ENCODE peak calls at places on chromosome X, in five cellular contexts. One of them, this sample, is unnamed.

GRCh38 chrX:131812847-131813825 is 210.0 kb upstream of the STK26 start:
- DNase-seq in T-helper 1 cell: peak
- DNase-seq in RPMI7951: no peak
- DNase-seq in fibroblast of the aortic adventitia: peak
- DNase-seq in AG04449: no peak
- DNase-seq in this sample: no peak

GRCh38 chrX:143648705-143649104 is 12.8 kb upstream of the SLITRK4 start:
- DNase-seq in T-helper 1 cell: no peak
- DNase-seq in RPMI7951: no peak
- DNase-seq in fibroblast of the aortic adventitia: no peak
- DNase-seq in AG04449: no peak
- DNase-seq in this sample: no peak

GRCh38 chrX:153662266-153662665 is 11.3 kb downstream of the PNCK start:
- DNase-seq in T-helper 1 cell: peak
- DNase-seq in RPMI7951: no peak
- DNase-seq in fibroblast of the aortic adventitia: peak
- DNase-seq in AG04449: no peak
- DNase-seq in this sample: no peak

GRCh38 chrX:13669246-13669689 is 16.3 kb downstream of the TCEANC start:
- DNase-seq in T-helper 1 cell: peak
- DNase-seq in RPMI7951: peak
- DNase-seq in fibroblast of the aortic adventitia: peak
- DNase-seq in AG04449: peak
- DNase-seq in this sample: no peak

GRCh38 chrX:7159132-7159861 is 11.3 kb upstream of the PUDP start:
- DNase-seq in T-helper 1 cell: no peak
- DNase-seq in RPMI7951: peak
- DNase-seq in fibroblast of the aortic adventitia: peak
- DNase-seq in AG04449: no peak
- DNase-seq in this sample: no peak

GRCh38 chrX:39577976-39578962 is 519.5 kb downstream of the BCOR start:
- DNase-seq in T-helper 1 cell: no peak
- DNase-seq in RPMI7951: peak
- DNase-seq in fibroblast of the aortic adventitia: peak
- DNase-seq in AG04449: no peak
- DNase-seq in this sample: no peak

GRCh38 chrX:95145848-95146540 is 1472.0 kb downstream of the FAM133A start:
- DNase-seq in T-helper 1 cell: no peak
- DNase-seq in RPMI7951: peak
- DNase-seq in fibroblast of the aortic adventitia: no peak
- DNase-seq in AG04449: no peak
- DNase-seq in this sample: no peak

GRCh38 chrX:39452404-39452803 is 645.4 kb downstream of the BCOR start:
- DNase-seq in T-helper 1 cell: no peak
- DNase-seq in RPMI7951: no peak
- DNase-seq in fibroblast of the aortic adventitia: no peak
- DNase-seq in AG04449: no peak
- DNase-seq in this sample: no peak

GRCh38 chrX:97366246-97366645 is 482.5 kb downstream of the RPA4 start:
- DNase-seq in T-helper 1 cell: no peak
- DNase-seq in RPMI7951: no peak
- DNase-seq in fibroblast of the aortic adventitia: no peak
- DNase-seq in AG04449: no peak
- DNase-seq in this sample: no peak

GRCh38 chrX:153074935-153075334 is 2.7 kb downstream of the PNMA6A start:
- DNase-seq in T-helper 1 cell: no peak
- DNase-seq in RPMI7951: no peak
- DNase-seq in fibroblast of the aortic adventitia: no peak
- DNase-seq in AG04449: no peak
- DNase-seq in this sample: no peak

GRCh38 chrX:130125090-130125489 is 14.8 kb upstream of the ELF4 start:
- DNase-seq in T-helper 1 cell: no peak
- DNase-seq in RPMI7951: no peak
- DNase-seq in fibroblast of the aortic adventitia: peak
- DNase-seq in AG04449: no peak
- DNase-seq in this sample: no peak

GRCh38 chrX:26597981-26598380 is 382.0 kb downstream of the MAGEB5 start:
- DNase-seq in T-helper 1 cell: no peak
- DNase-seq in RPMI7951: no peak
- DNase-seq in fibroblast of the aortic adventitia: no peak
- DNase-seq in AG04449: no peak
- DNase-seq in this sample: no peak

GRCh38 chrX:124736553-124737240 is 390.3 kb downstream of the SH2D1A start:
- DNase-seq in T-helper 1 cell: peak
- DNase-seq in RPMI7951: no peak
- DNase-seq in fibroblast of the aortic adventitia: no peak
- DNase-seq in AG04449: no peak
- DNase-seq in this sample: no peak

GRCh38 chrX:32894679-32895078 is 316.7 kb downstream of the DMD start:
- DNase-seq in T-helper 1 cell: no peak
- DNase-seq in RPMI7951: no peak
- DNase-seq in fibroblast of the aortic adventitia: no peak
- DNase-seq in AG04449: no peak
- DNase-seq in this sample: no peak

GRCh38 chrX:64338296-64338695 is 57.0 kb downstream of the MTMR8 start:
- DNase-seq in T-helper 1 cell: no peak
- DNase-seq in RPMI7951: no peak
- DNase-seq in fibroblast of the aortic adventitia: no peak
- DNase-seq in AG04449: no peak
- DNase-seq in this sample: no peak

GRCh38 chrX:136752796-136753195 is 27.9 kb downstream of the ARHGEF6 start:
- DNase-seq in T-helper 1 cell: no peak
- DNase-seq in RPMI7951: no peak
- DNase-seq in fibroblast of the aortic adventitia: peak
- DNase-seq in AG04449: no peak
- DNase-seq in this sample: no peak

GRCh38 chrX:25049347-25049746 is 33.6 kb upstream of the ARX start:
- DNase-seq in T-helper 1 cell: no peak
- DNase-seq in RPMI7951: peak
- DNase-seq in fibroblast of the aortic adventitia: peak
- DNase-seq in AG04449: no peak
- DNase-seq in this sample: no peak

GRCh38 chrX:119468930-119469635 is 839 bp downstream of the SLC25A5 start:
- DNase-seq in T-helper 1 cell: peak
- DNase-seq in RPMI7951: peak
- DNase-seq in fibroblast of the aortic adventitia: peak
- DNase-seq in AG04449: no peak
- DNase-seq in this sample: no peak

GRCh38 chrX:56751071-56751470 is 22.0 kb downstream of the NBDY start:
- DNase-seq in T-helper 1 cell: no peak
- DNase-seq in RPMI7951: no peak
- DNase-seq in fibroblast of the aortic adventitia: no peak
- DNase-seq in AG04449: no peak
- DNase-seq in this sample: no peak

GRCh38 chrX:51435101-51435500 is 61.3 kb downstream of the NUDT11 start:
- DNase-seq in T-helper 1 cell: no peak
- DNase-seq in RPMI7951: no peak
- DNase-seq in fibroblast of the aortic adventitia: no peak
- DNase-seq in AG04449: no peak
- DNase-seq in this sample: no peak

GRCh38 chrX:119775517-119776238 is 15.8 kb downstream of the RPL39 start:
- DNase-seq in T-helper 1 cell: no peak
- DNase-seq in RPMI7951: no peak
- DNase-seq in fibroblast of the aortic adventitia: no peak
- DNase-seq in AG04449: no peak
- DNase-seq in this sample: no peak

GRCh38 chrX:55006827-55007621 is 6.9 kb downstream of the APEX2 start:
- DNase-seq in T-helper 1 cell: no peak
- DNase-seq in RPMI7951: no peak
- DNase-seq in fibroblast of the aortic adventitia: no peak
- DNase-seq in AG04449: no peak
- DNase-seq in this sample: peak

GRCh38 chrX:109928596-109929335 is 74.1 kb upstream of the TMEM164 start:
- DNase-seq in T-helper 1 cell: no peak
- DNase-seq in RPMI7951: no peak
- DNase-seq in fibroblast of the aortic adventitia: no peak
- DNase-seq in AG04449: no peak
- DNase-seq in this sample: no peak

GRCh38 chrX:71143508-71143907 is 1.1 kb upstream of the NLGN3 start:
- DNase-seq in T-helper 1 cell: no peak
- DNase-seq in RPMI7951: no peak
- DNase-seq in fibroblast of the aortic adventitia: peak
- DNase-seq in AG04449: no peak
- DNase-seq in this sample: no peak

GRCh38 chrX:136191171-136191570 is 43.8 kb downstream of the FHL1 start:
- DNase-seq in T-helper 1 cell: no peak
- DNase-seq in RPMI7951: peak
- DNase-seq in fibroblast of the aortic adventitia: no peak
- DNase-seq in AG04449: no peak
- DNase-seq in this sample: no peak

GRCh38 chrX:346034-346813 is 27.6 kb upstream of the GTPBP6 start:
- DNase-seq in T-helper 1 cell: no peak
- DNase-seq in RPMI7951: no peak
- DNase-seq in fibroblast of the aortic adventitia: no peak
- DNase-seq in AG04449: no peak
- DNase-seq in this sample: no peak

GRCh38 chrX:87337267-87337666 is 180.3 kb upstream of the KLHL4 start:
- DNase-seq in T-helper 1 cell: no peak
- DNase-seq in RPMI7951: no peak
- DNase-seq in fibroblast of the aortic adventitia: no peak
- DNase-seq in AG04449: no peak
- DNase-seq in this sample: no peak

GRCh38 chrX:16239211-16239610 is 71.9 kb downstream of the MAGEB17 start:
- DNase-seq in T-helper 1 cell: no peak
- DNase-seq in RPMI7951: peak
- DNase-seq in fibroblast of the aortic adventitia: peak
- DNase-seq in AG04449: no peak
- DNase-seq in this sample: no peak

GRCh38 chrX:67654301-67654700 is 110.5 kb downstream of the AR start:
- DNase-seq in T-helper 1 cell: no peak
- DNase-seq in RPMI7951: no peak
- DNase-seq in fibroblast of the aortic adventitia: no peak
- DNase-seq in AG04449: no peak
- DNase-seq in this sample: no peak

GRCh38 chrX:136646602-136647239 is 1.2 kb upstream of the CD40LG start:
- DNase-seq in T-helper 1 cell: peak
- DNase-seq in RPMI7951: no peak
- DNase-seq in fibroblast of the aortic adventitia: no peak
- DNase-seq in AG04449: no peak
- DNase-seq in this sample: no peak

GRCh38 chrX:140507982-140508305 is 3.1 kb upstream of the SOX3 start:
- DNase-seq in T-helper 1 cell: no peak
- DNase-seq in RPMI7951: peak
- DNase-seq in fibroblast of the aortic adventitia: no peak
- DNase-seq in AG04449: no peak
- DNase-seq in this sample: no peak

GRCh38 chrX:98299785-98300184 is 1416.1 kb downstream of the RPA4 start:
- DNase-seq in T-helper 1 cell: no peak
- DNase-seq in RPMI7951: peak
- DNase-seq in fibroblast of the aortic adventitia: no peak
- DNase-seq in AG04449: no peak
- DNase-seq in this sample: no peak

GRCh38 chrX:20393944-20394343 is 127.2 kb upstream of the RPS6KA3 start:
- DNase-seq in T-helper 1 cell: no peak
- DNase-seq in RPMI7951: no peak
- DNase-seq in fibroblast of the aortic adventitia: peak
- DNase-seq in AG04449: no peak
- DNase-seq in this sample: no peak